ENCODE peak calls at places on chromosomes 11 and 22, in seven cellular contexts. J is HEK293T; S is NCI-H345; Q is NCI-H510A treated with DMSO at 0.1 percent for 48 hours; H is NCI-H460; V is stimulated activated CD4-positive, alpha-beta T cell treated with anti-CD3 and anti-CD28 coated beads, Interleukin-1b, Interleukin-23, amount 100 ng/mL, for 1 hour; Z is kidney tubule cell. U is an unnamed sample.

GRCh38 chr11:64489831-64490441 is 101.1 kb upstream of the SLC22A12 start:
- DNase-seq in J (peak; percentile 79), H (peak; percentile 18), V (no peak), Z (peak; percentile 44), S (peak; percentile 24), Q (no peak), U (no peak)

GRCh38 chr11:119491753-119492455 is 68.9 kb upstream of the THY1 start:
- DNase-seq in Z (no peak), S (peak; percentile 81), J (no peak), Q (peak; percentile 58), H (no peak), V (no peak), U (peak; percentile 81)

GRCh38 chr11:18618341-18619025 is 15.7 kb downstream of the SPTY2D1 start:
- DNase-seq in Z (no peak), H (no peak), Q (no peak), S (no peak), J (no peak), V (no peak), U (no peak)

GRCh38 chr22:50202130-50202671 is 1.4 kb downstream of the SELENOO start:
- DNase-seq in S (no peak), Q (no peak), H (no peak), V (no peak), Z (peak; percentile 24), J (no peak), U (no peak)

GRCh38 chr22:45891471-45891995 is 85.4 kb downstream of the WNT7B start:
- DNase-seq in Q (no peak), Z (no peak), V (no peak), S (no peak), J (no peak), H (no peak), U (no peak)

GRCh38 chr22:47417699-47418098 is 655.2 kb downstream of the TBC1D22A start:
- DNase-seq in V (no peak), Q (no peak), H (no peak), Z (no peak), S (no peak), J (no peak), U (no peak)

GRCh38 chr11:12017243-12017678 is 8.8 kb upstream of the DKK3 start:
- DNase-seq in Q (no peak), Z (no peak), V (no peak), J (no peak), H (no peak), S (no peak), U (no peak)

GRCh38 chr22:40324468-40325305 is 21.6 kb upstream of the ADSL start:
- DNase-seq in S (no peak), Q (no peak), Z (no peak), J (no peak), V (no peak), H (no peak), U (no peak)

GRCh38 chr22:44245867-44246266 is 65.1 kb downstream of the PARVG start:
- DNase-seq in Q (no peak), J (no peak), V (no peak), H (no peak), S (no peak), Z (no peak), U (no peak)

GRCh38 chr22:45684169-45684568 is 12.5 kb downstream of the ATXN10 start:
- DNase-seq in S (no peak), V (no peak), H (no peak), J (no peak), Z (peak; percentile 23), Q (no peak), U (no peak)

GRCh38 chr11:64299847-64300648 is at the start of gene CATSPERZ:
- DNase-seq in J (no peak), S (peak; percentile 25), V (no peak), Z (no peak), H (no peak), Q (no peak), U (no peak)

GRCh38 chr22:27133951-27134664 is 476.7 kb downstream of the MIAT start:
- DNase-seq in J (no peak), Z (peak; percentile 83), Q (no peak), V (no peak), H (peak; percentile 88), S (no peak), U (no peak)

GRCh38 chr11:134460044-134460371 is 48.0 kb upstream of the B3GAT1 start:
- DNase-seq in J (no peak), S (no peak), Z (no peak), V (no peak), Q (no peak), H (no peak), U (no peak)

GRCh38 chr22:50190182-50190951 is 4.7 kb downstream of the TRABD start:
- DNase-seq in Z (peak; percentile 92), H (peak; percentile 40), Q (peak; percentile 64), V (peak; percentile 59), J (no peak), S (peak; percentile 65), U (no peak)

GRCh38 chr22:32661296-32661695 is 140.2 kb upstream of the TIMP3 start:
- DNase-seq in Z (peak; percentile 43), Q (no peak), J (no peak), V (no peak), H (no peak), S (no peak), U (no peak)

GRCh38 chr11:124717786-124718634 is 21.7 kb upstream of the NRGN start:
- DNase-seq in H (no peak), J (peak; percentile 64), S (peak; percentile 45), V (no peak), Z (peak; percentile 48), Q (no peak), U (peak; percentile 1)

GRCh38 chr11:112961146-112961668 is at the start of gene NCAM1:
- DNase-seq in Z (peak; percentile 69), H (peak; percentile 80), Q (peak; percentile 95), V (no peak), J (peak; percentile 79), S (peak; percentile 98), U (peak; percentile 94)

GRCh38 chr11:119711476-119711875 is 17.5 kb downstream of the NECTIN1 start:
- DNase-seq in Z (no peak), V (no peak), S (no peak), J (no peak), H (no peak), Q (no peak), U (no peak)

GRCh38 chr11:67120881-67121710 is 2.0 kb downstream of the KDM2A start:
- DNase-seq in S (no peak), J (no peak), H (no peak), Q (peak; percentile 11), Z (peak; percentile 56), V (no peak), U (peak; percentile 7)

GRCh38 chr11:41116970-41117369 is 342.5 kb downstream of the LRRC4C start:
- DNase-seq in V (no peak), J (no peak), Q (no peak), Z (no peak), S (no peak), H (no peak), U (no peak)

GRCh38 chr11:72389116-72389515 is 45.2 kb downstream of the CLPB start:
- DNase-seq in J (no peak), S (no peak), V (no peak), Q (no peak), Z (no peak), H (no peak), U (no peak)

GRCh38 chr22:42473484-42474193 is 41.4 kb upstream of the NFAM1 start:
- DNase-seq in J (peak; percentile 61), Z (peak; percentile 68), Q (peak; percentile 46), V (no peak), H (peak; percentile 45), S (peak; percentile 55), U (peak; percentile 31)

GRCh38 chr11:117221775-117222517 is 9.9 kb downstream of the PCSK7 start:
- DNase-seq in S (peak; percentile 40), Q (peak; percentile 78), J (no peak), V (no peak), Z (no peak), H (no peak), U (peak; percentile 84)

GRCh38 chr22:35913925-35914324 is 114.7 kb downstream of the RBFOX2 start:
- DNase-seq in Q (no peak), Z (no peak), H (no peak), J (no peak), S (no peak), V (no peak), U (no peak)

GRCh38 chr22:45615364-45615763 is 56.3 kb upstream of the ATXN10 start:
- DNase-seq in Z (peak; percentile 31), Q (no peak), J (no peak), V (no peak), H (no peak), S (no peak), U (no peak)

GRCh38 chr11:6646040-6646439 is 9.6 kb downstream of the DCHS1 start:
- DNase-seq in V (no peak), Z (no peak), Q (no peak), J (no peak), S (no peak), H (no peak), U (no peak)

GRCh38 chr11:112513936-112514716 is 253.5 kb upstream of the PLET1 start:
- DNase-seq in Q (no peak), Z (no peak), V (no peak), S (peak; percentile 12), J (no peak), H (no peak), U (no peak)

GRCh38 chr22:49393526-49393925 is 434.1 kb downstream of the BRD1 start:
- DNase-seq in Q (no peak), H (no peak), Z (no peak), V (no peak), J (no peak), S (no peak), U (no peak)

GRCh38 chr11:100923555-100923954 is 206.1 kb downstream of the PGR start:
- DNase-seq in V (no peak), J (no peak), Q (no peak), H (no peak), S (no peak), Z (peak; percentile 7), U (no peak)

GRCh38 chr11:124470516-124471231 is 25.2 kb upstream of the OR8B8 start:
- DNase-seq in S (no peak), Z (no peak), Q (no peak), J (no peak), V (no peak), H (no peak), U (no peak)

GRCh38 chr11:7900686-7901085 is 30.4 kb downstream of the OR10A6 start:
- DNase-seq in S (no peak), Q (no peak), Z (no peak), H (no peak), J (no peak), V (no peak), U (no peak)

GRCh38 chr22:44673406-44673805 is 28.6 kb upstream of the PRR5 start:
- DNase-seq in S (no peak), V (no peak), J (no peak), Z (no peak), Q (no peak), H (no peak), U (no peak)

GRCh38 chr11:30452114-30452513 is 129.2 kb downstream of the ARL14EP start:
- DNase-seq in Q (no peak), S (no peak), J (no peak), H (no peak), Z (no peak), V (no peak), U (no peak)

GRCh38 chr11:74696488-74696887 is 34.7 kb downstream of the CHRDL2 start:
- DNase-seq in Q (no peak), V (no peak), J (no peak), Z (no peak), H (no peak), S (no peak), U (no peak)

GRCh38 chr22:45932066-45932465 is 44.9 kb downstream of the WNT7B start:
- DNase-seq in S (no peak), V (no peak), Z (no peak), Q (no peak), H (no peak), J (no peak), U (no peak)

GRCh38 chr22:20952544-20953341 is 14.3 kb upstream of the AIFM3 start:
- DNase-seq in S (no peak), H (no peak), V (no peak), J (no peak), Z (no peak), Q (peak; percentile 47), U (peak; percentile 12)

GRCh38 chr11:132886335-132886734 is 646.0 kb downstream of the OPCML start:
- DNase-seq in S (no peak), Z (peak; percentile 61), V (no peak), Q (no peak), H (no peak), J (no peak), U (no peak)

GRCh38 chr11:8671651-8672062 is 10.8 kb downstream of the TRIM66 start:
- DNase-seq in H (no peak), J (no peak), Z (peak; percentile 77), Q (no peak), V (no peak), S (peak; percentile 66), U (peak; percentile 25)

U was measured in NCI-H2029 treated with DMSO at 0.1 percent for 48 hours.